ENCODE peak calls at places on chromosomes 3 and 15, in eight cellular contexts. O is prostate gland, T is IMR-90, S is tibial nerve, B is sigmoid colon, D is heart left ventricle, G is adrenal gland, F is body of pancreas. K is an unnamed sample. For H3K36me3, the result is how much of the 10 kb centered on the place peaks cover.

GRCh38 chr3:24512564-24513197 is 18.0 kb upstream of the THRB start:
- DNase-seq in O (no peak), T (no peak), S (no peak), B (no peak), D (no peak), G (no peak), F (no peak), K (no peak)

GRCh38 chr15:69081310-69082004 is 67.0 kb downstream of the NOX5 start:
- DNase-seq in O (no peak), T (peak), S (peak), B (peak), D (peak), G (no peak), F (peak), K (no peak)

GRCh38 chr15:79815468-79815867 is 81.3 kb downstream of the MTHFS start:
- DNase-seq in O (no peak), T (no peak), S (no peak), B (no peak), D (peak), G (no peak), F (no peak), K (no peak)

GRCh38 chr3:189685854-189686253 is 54.7 kb downstream of the TP63 start:
- DNase-seq in O (no peak), T (peak), S (no peak), B (no peak), D (no peak), G (no peak), F (no peak), K (no peak)

GRCh38 chr3:143601738-143602480 is 246.4 kb downstream of the SLC9A9 start:
- DNase-seq in O (peak), T (peak), S (peak), B (peak), D (peak), G (peak), F (no peak), K (no peak)

GRCh38 chr3:8490079-8490552 is 11.5 kb upstream of the LMCD1 start:
- DNase-seq in O (no peak), T (peak), S (no peak), B (no peak), D (no peak), G (no peak), F (no peak), K (no peak)

GRCh38 chr3:185423178-185423577 is 60.2 kb downstream of the MAP3K13 start:
- DNase-seq in O (no peak), T (peak), S (no peak), B (no peak), D (no peak), G (peak), F (peak), K (no peak)

GRCh38 chr3:50327129-50327528 is 894 bp downstream of the TUSC2 start:
- DNase-seq in O (no peak), T (no peak), S (no peak), B (no peak), D (peak), G (no peak), F (no peak), K (no peak)

GRCh38 chr3:191141728-191142127 is 57.3 kb upstream of the OSTN start:
- DNase-seq in O (no peak), T (peak), S (no peak), B (no peak), D (no peak), G (no peak), F (no peak), K (no peak)

GRCh38 chr3:58427661-58428361 is 5.8 kb downstream of the PDHB start:
- DNase-seq in O (no peak), T (no peak), S (no peak), B (no peak), D (no peak), G (no peak), F (no peak), K (no peak)

GRCh38 chr3:122510878-122511481 is 3.8 kb downstream of the KPNA1 start:
- DNase-seq in O (no peak), T (peak), S (no peak), B (no peak), D (no peak), G (no peak), F (no peak), K (no peak)

GRCh38 chr15:61916104-61916503 is 144.1 kb downstream of the VPS13C start:
- DNase-seq in O (no peak), T (peak), S (no peak), B (no peak), D (no peak), G (peak), F (no peak), K (no peak)

GRCh38 chr15:61917457-61917856 is 142.8 kb downstream of the VPS13C start:
- DNase-seq in O (no peak), T (no peak), S (no peak), B (no peak), D (no peak), G (no peak), F (no peak), K (no peak)

GRCh38 chr15:61910839-61911369 is 149.3 kb downstream of the VPS13C start:
- DNase-seq in O (no peak), T (peak), S (no peak), B (no peak), D (no peak), G (no peak), F (no peak), K (no peak)

GRCh38 chr15:61921093-61921492 is 139.2 kb downstream of the VPS13C start:
- DNase-seq in O (no peak), T (peak), S (no peak), B (no peak), D (no peak), G (no peak), F (no peak), K (no peak)

GRCh38 chr15:61915640-61916039 is 144.6 kb downstream of the VPS13C start:
- DNase-seq in O (no peak), T (no peak), S (no peak), B (no peak), D (no peak), G (no peak), F (no peak), K (no peak)
- H3K36me3 ChIP-seq in O (under half), T (under half), S (under half), B (under half), D (half or more), G (under half), F (under half), K (half or more)

GRCh38 chr15:50906954-50907865 is 1.3 kb upstream of the AP4E1 start:
- DNase-seq in O (no peak), T (peak), S (no peak), B (no peak), D (no peak), G (no peak), F (no peak), K (peak)
- TF ChIP-seq POLR2A in O (no peak), T (no peak), S (no peak), B (no peak), D (no peak), G (no peak), F (no peak), K (no peak)

GRCh38 chr15:93048426-93048721 is 40.6 kb downstream of the RGMA start:
- DNase-seq in O (no peak), T (no peak), S (no peak), B (no peak), D (no peak), G (no peak), F (no peak), K (no peak)
- H3K36me3 ChIP-seq in O (under half), T (under half), S (under half), B (under half), D (under half), G (under half), F (under half), K (half or more)

DNA sequence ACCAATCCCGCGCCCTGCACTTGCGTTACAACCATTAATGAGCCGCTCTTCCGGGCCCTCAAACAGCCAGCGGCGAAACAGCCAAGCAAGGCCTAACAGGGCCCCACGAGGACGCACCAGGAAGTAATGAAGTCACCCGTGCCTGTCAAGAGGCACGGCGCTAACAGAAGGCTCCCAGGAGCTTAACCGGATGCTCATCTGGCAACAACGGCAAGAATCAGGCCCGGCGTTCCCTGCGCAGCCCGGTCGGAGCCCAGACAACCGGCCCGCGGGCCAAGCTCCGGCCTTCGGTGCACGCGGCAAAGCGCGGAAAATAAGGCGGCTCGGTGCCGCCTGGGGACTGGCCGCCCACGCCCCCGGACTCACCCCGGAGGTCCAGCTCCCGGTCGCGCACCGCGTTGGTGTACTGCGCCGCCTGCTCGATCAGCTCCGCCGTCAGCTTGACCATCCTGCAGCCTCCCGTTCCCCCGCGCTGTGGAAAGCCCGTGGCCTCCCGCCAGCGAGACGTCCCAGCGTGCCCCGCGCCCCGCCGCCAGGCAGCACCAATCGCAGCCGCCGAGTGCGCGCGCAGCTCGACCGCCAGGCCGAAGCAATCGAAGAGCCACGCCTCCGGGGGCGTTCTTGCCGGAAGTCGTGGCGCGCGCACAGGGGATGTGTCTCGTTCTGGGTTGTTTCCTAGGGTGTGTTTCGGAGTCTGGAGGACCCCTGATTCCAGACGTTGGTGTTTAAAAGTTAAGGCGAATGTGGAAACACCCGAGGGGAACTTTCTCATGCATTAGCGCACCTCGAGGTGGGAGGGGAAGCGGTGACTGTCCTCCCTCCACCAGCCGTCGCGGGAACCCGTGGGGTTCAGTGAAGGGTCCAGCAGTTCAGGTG is at the start of gene SNRPA1:
- DNase-seq in O (peak), T (peak), S (peak), B (peak), D (peak), G (peak), F (peak), K (peak)
- TF ChIP-seq POLR2A in O (peak), T (peak), S (peak), B (peak), D (peak), G (peak), F (peak), K (no peak)

GRCh38 chr15:90230071-90230494 is 3.7 kb downstream of the CIB1 start:
- DNase-seq in O (peak), T (no peak), S (no peak), B (no peak), D (peak), G (peak), F (peak), K (no peak)
- H3K36me3 ChIP-seq in O (under half), T (under half), S (under half), B (half or more), D (half or more), G (half or more), F (under half), K (under half)

GRCh38 chr3:132421832-132422231 is 4.5 kb downstream of the DNAJC13 start:
- DNase-seq in O (no peak), T (peak), S (no peak), B (no peak), D (no peak), G (no peak), F (no peak), K (no peak)

GRCh38 chr3:132418916-132419315 is 1.6 kb downstream of the DNAJC13 start:
- DNase-seq in O (no peak), T (no peak), S (no peak), B (no peak), D (no peak), G (no peak), F (no peak), K (no peak)

GRCh38 chr3:132414841-132415240 is 2.5 kb upstream of the DNAJC13 start:
- DNase-seq in O (no peak), T (no peak), S (no peak), B (no peak), D (no peak), G (no peak), F (no peak), K (no peak)

GRCh38 chr3:132416807-132417694 is at the start of gene DNAJC13:
- DNase-seq in O (peak), T (peak), S (peak), B (peak), D (peak), G (peak), F (peak), K (peak)

DNA sequence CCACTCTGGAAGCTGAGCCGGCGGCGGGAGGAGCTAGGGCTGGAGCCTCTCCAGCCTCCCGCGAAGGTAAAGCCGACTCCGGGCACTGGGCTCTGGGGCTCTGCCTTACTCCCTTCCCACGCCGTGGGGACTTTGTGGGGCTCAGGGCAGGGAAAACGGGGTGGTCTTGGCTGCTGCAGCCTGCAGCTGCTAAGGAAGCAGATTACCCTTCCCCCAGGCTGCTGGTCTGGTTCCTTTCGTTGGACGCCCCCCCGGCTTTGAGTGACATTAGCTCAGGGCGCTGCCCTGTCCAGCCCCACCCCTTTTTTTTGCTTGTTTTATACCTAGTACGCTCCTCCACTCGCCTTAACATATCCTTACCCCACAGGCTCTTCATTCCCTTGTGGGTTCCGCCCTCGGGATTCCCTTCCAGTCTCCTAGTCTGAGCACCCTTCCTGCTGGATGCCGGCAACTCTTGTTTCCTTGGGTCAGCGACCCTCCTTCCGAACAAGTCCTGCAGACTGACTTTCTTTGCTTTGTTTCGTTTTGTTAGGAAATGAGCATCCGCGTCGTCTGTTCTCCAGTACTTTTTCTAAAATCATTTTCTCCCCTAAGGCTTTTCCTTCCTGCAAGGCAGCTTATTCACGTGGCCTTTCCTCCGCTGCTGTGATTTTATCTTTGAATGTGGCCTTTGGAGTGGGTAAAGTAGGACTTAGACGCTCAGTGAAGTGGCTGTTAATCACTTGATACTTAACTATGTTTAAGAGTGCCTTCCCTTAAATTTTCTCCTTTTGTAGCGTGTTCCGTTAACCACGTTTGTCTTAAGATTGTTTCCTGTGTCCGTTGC is 606 bp downstream of the DNAJC13 start:
- DNase-seq in O (peak), T (peak), S (peak), B (peak), D (peak), G (peak), F (peak), K (peak)
- TF ChIP-seq POLR2A in O (no peak), T (peak), S (no peak), B (no peak), D (no peak), G (no peak), F (peak), K (no peak)

DNA sequence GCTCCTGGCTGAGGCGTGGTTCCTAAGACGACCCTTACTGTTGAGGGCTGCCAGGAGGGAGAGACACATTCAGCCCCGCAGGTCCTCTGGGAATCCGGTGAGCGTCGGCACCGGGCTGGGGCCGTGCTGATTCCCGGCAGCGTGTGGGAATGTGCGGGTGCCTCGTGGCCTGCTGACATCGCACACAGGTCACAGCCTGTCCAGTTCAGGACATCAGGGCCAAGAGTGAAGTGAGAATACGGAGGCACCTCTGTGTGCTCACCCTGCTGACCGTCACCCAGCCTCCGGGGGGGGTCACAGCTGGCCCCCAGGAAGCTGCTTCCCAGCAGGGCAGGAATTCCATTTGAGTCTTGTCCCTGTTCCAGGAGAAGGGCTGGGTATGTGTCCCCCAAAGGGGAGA is 53.6 kb downstream of the PGPEP1L start:
- DNase-seq in O (no peak), T (no peak), S (no peak), B (no peak), D (no peak), G (no peak), F (no peak), K (no peak)
- H3K36me3 ChIP-seq in O (under half), T (half or more), S (under half), B (under half), D (half or more), G (under half), F (under half), K (under half)

GRCh38 chr15:41908681-41909461 is 15.0 kb upstream of the SPTBN5 start:
- DNase-seq in O (peak), T (no peak), S (no peak), B (no peak), D (peak), G (no peak), F (no peak), K (no peak)

GRCh38 chr15:41905360-41905793 is 11.5 kb upstream of the SPTBN5 start:
- DNase-seq in O (no peak), T (no peak), S (no peak), B (no peak), D (peak), G (no peak), F (no peak), K (no peak)

GRCh38 chr15:41904487-41905359 is 10.9 kb upstream of the SPTBN5 start:
- DNase-seq in O (peak), T (peak), S (peak), B (peak), D (peak), G (peak), F (peak), K (no peak)

GRCh38 chr15:41903782-41904181 is 9.9 kb upstream of the SPTBN5 start:
- DNase-seq in O (no peak), T (no peak), S (no peak), B (peak), D (peak), G (no peak), F (no peak), K (no peak)

DNA sequence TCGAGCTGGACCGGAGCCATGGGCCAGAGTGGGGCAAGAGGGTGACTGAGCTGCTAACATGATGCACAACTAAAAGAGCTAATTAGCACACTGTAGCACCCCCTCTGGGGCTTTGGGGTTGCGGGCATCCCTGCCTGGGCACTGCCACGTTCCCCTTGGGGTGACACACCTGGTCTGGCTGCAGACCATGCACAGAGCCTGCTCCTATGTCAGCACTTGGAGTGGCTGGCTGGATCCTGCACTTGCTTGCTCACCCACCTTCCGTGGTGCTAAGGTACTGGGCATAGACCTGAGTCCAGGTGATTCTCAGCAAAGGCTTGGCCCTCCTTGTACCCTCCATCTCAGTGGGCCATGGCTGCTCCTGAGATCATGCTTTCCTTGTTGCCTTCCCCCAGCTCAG is 12.8 kb upstream of the SPTBN5 start:
- DNase-seq in O (no peak), T (no peak), S (no peak), B (no peak), D (no peak), G (no peak), F (no peak), K (no peak)
- TF ChIP-seq POLR2A in O (no peak), T (no peak), S (no peak), B (no peak), D (no peak), G (no peak), F (no peak), K (no peak)

K was measured in esophagus squamous epithelium.